ENCODE peak calls at places on chromosomes 1 and 21, in nine cellular contexts. V is ELR; L is endothelial cell of umbilical vein; Z is CD4-positive, alpha-beta T cell; C is myocyte; J is T-cell; N is T-helper 9 cell; E is naive thymus-derived CD8-positive, alpha-beta T cell; A is nucleus accumbens. U is an unnamed sample.

GRCh38 chr1:162554258-162554657 is 7.3 kb upstream of the UAP1 start:
- DNase-seq in V (no peak), L (no peak), Z (no peak), C (no peak), J (no peak), N (no peak), E (no peak), A (no peak), U (no peak)

GRCh38 chr1:67732750-67733151 is 47.8 kb downstream of the GADD45A start:
- DNase-seq in V (peak; percentile 26), L (peak; percentile 85), Z (no peak), C (peak; percentile 98), J (no peak), N (no peak), E (no peak), A (no peak), U (no peak)

GRCh38 chr1:229627003-229627402 is 956 bp downstream of the URB2 start:
- DNase-seq in V (peak; percentile 10), L (peak; percentile 5), Z (no peak), C (no peak), J (no peak), N (no peak), E (no peak), A (no peak), U (no peak)

GRCh38 chr1:93374334-93375106 is 28.8 kb downstream of the DR1 start:
- DNase-seq in V (no peak), L (no peak), Z (no peak), C (peak; percentile 39), J (no peak), N (no peak), E (no peak), A (no peak), U (no peak)

GRCh38 chr1:234597894-234598293 is 12.1 kb downstream of the IRF2BP2 start:
- DNase-seq in V (peak; percentile 74), L (peak; percentile 74), Z (peak; percentile 44), C (peak; percentile 61), J (peak; percentile 39), N (peak; percentile 39), E (peak; percentile 45), A (no peak), U (no peak)

GRCh38 chr21:41623945-41624344 is 116.0 kb upstream of the TMPRSS2 start:
- DNase-seq in V (no peak), L (no peak), Z (no peak), C (no peak), J (no peak), N (no peak), E (no peak), A (no peak), U (no peak)

GRCh38 chr1:99756598-99756997 is 9.8 kb downstream of the FRRS1 start:
- DNase-seq in V (peak; percentile 64), L (no peak), Z (no peak), C (peak; percentile 10), J (no peak), N (no peak), E (no peak), A (no peak), U (no peak)

GRCh38 chr1:213057264-213058059 is 6.4 kb downstream of the RPS6KC1 start:
- DNase-seq in V (no peak), L (no peak), Z (no peak), C (no peak), J (no peak), N (no peak), E (no peak), A (no peak), U (no peak)

GRCh38 chr1:45544530-45544929 is 6.1 kb upstream of the AKR1A1 start:
- DNase-seq in V (no peak), L (no peak), Z (no peak), C (no peak), J (no peak), N (no peak), E (no peak), A (no peak), U (no peak)

GRCh38 chr1:94539496-94539895 is 2.1 kb downstream of the F3 start:
- DNase-seq in V (peak; percentile 84), L (no peak), Z (no peak), C (no peak), J (no peak), N (no peak), E (no peak), A (no peak), U (no peak)

GRCh38 chr1:231139659-231140650 is 21.9 kb upstream of the TRIM67 start:
- DNase-seq in V (peak; percentile 66), L (no peak), Z (no peak), C (peak; percentile 24), J (no peak), N (no peak), E (no peak), A (no peak), U (no peak)

GRCh38 chr1:44078087-44078486 is 40.5 kb upstream of the KLF17 start:
- DNase-seq in V (no peak), L (no peak), Z (no peak), C (no peak), J (no peak), N (no peak), E (no peak), A (no peak), U (no peak)

GRCh38 chr1:13701274-13701650 is 1.3 kb downstream of the PRDM2 start:
- DNase-seq in V (no peak), L (no peak), Z (no peak), C (no peak), J (no peak), N (no peak), E (no peak), A (no peak), U (no peak)

GRCh38 chr1:61640531-61641125 is 84.3 kb downstream of the TM2D1 start:
- DNase-seq in V (no peak), L (no peak), Z (no peak), C (no peak), J (no peak), N (no peak), E (no peak), A (no peak), U (no peak)

GRCh38 chr1:111571987-111572386 is 47.6 kb upstream of the RAP1A start:
- DNase-seq in V (peak; percentile 42), L (no peak), Z (no peak), C (peak; percentile 19), J (no peak), N (no peak), E (no peak), A (no peak), U (no peak)

GRCh38 chr1:63643926-63644325 is 50.7 kb downstream of the PGM1 start:
- DNase-seq in V (no peak), L (no peak), Z (no peak), C (peak; percentile 77), J (no peak), N (no peak), E (no peak), A (no peak), U (no peak)

GRCh38 chr21:33071878-33072306 is 2.0 kb downstream of the OLIG1 start:
- DNase-seq in V (peak; percentile 21), L (peak; percentile 32), Z (no peak), C (no peak), J (no peak), N (no peak), E (no peak), A (no peak), U (peak; percentile 31)

GRCh38 chr1:28199328-28200233 is 23.1 kb upstream of the PTAFR start:
- DNase-seq in V (no peak), L (no peak), Z (peak; percentile 50), C (no peak), J (peak; percentile 66), N (peak; percentile 41), E (peak; percentile 55), A (no peak), U (no peak)

GRCh38 chr1:40755052-40755451 is 28.5 kb upstream of the KCNQ4 start:
- DNase-seq in V (no peak), L (no peak), Z (no peak), C (peak; percentile 28), J (no peak), N (no peak), E (no peak), A (no peak), U (no peak)

GRCh38 chr1:30715216-30715615 is 8.2 kb downstream of the MATN1 start:
- DNase-seq in V (peak; percentile 20), L (no peak), Z (no peak), C (no peak), J (no peak), N (no peak), E (no peak), A (no peak), U (no peak)

GRCh38 chr21:34593954-34594531 is 20.9 kb downstream of the RCAN1 start:
- DNase-seq in V (no peak), L (peak; percentile 10), Z (no peak), C (no peak), J (no peak), N (no peak), E (no peak), A (no peak), U (no peak)

GRCh38 chr1:205515781-205516253 is 11.3 kb downstream of the CDK18 start:
- DNase-seq in V (no peak), L (no peak), Z (no peak), C (peak; percentile 55), J (no peak), N (no peak), E (no peak), A (no peak), U (no peak)

U was measured in hypothalamus.